ENCODE peak calls at places on chromosome 6, in nine cellular contexts. One of them, this sample, is unnamed.

GRCh38 chr6:148179786-148180185 is 162.9 kb upstream of the SASH1 start:
- DNase-seq in GM13976: peak; percentile 23
- DNase-seq in NB4: peak; percentile 12
- DNase-seq in brain microvascular endothelial cell: peak; percentile 45
- DNase-seq in cardiac fibroblast: peak; percentile 65
- DNase-seq in activated B cell treated with CpG ODN at 0.5 μM for 24 hours: no peak
- DNase-seq in heart right ventricle: no peak
- DNase-seq in CD4-positive, alpha-beta T cell: no peak
- DNase-seq in endothelial cell of umbilical vein: peak; percentile 84
- DNase-seq in this sample: no peak

GRCh38 chr6:14921878-14922277 is 324.0 kb upstream of the JARID2 start:
- DNase-seq in NB4: peak; percentile 98
- DNase-seq in cardiac fibroblast: no peak
- DNase-seq in activated B cell treated with CpG ODN at 0.5 μM for 24 hours: no peak
- DNase-seq in endothelial cell of umbilical vein: no peak
- DNase-seq in GM13976: no peak
- DNase-seq in heart right ventricle: no peak
- DNase-seq in CD4-positive, alpha-beta T cell: no peak
- DNase-seq in brain microvascular endothelial cell: no peak
- DNase-seq in this sample: no peak

GRCh38 chr6:47337519-47337918 is 27.8 kb upstream of the TNFRSF21 start:
- DNase-seq in GM13976: no peak
- DNase-seq in brain microvascular endothelial cell: no peak
- DNase-seq in NB4: no peak
- DNase-seq in cardiac fibroblast: no peak
- DNase-seq in endothelial cell of umbilical vein: no peak
- DNase-seq in CD4-positive, alpha-beta T cell: no peak
- DNase-seq in heart right ventricle: no peak
- DNase-seq in activated B cell treated with CpG ODN at 0.5 μM for 24 hours: no peak
- DNase-seq in this sample: no peak

GRCh38 chr6:21164768-21165326 is 428.7 kb upstream of the SOX4 start:
- DNase-seq in brain microvascular endothelial cell: peak; percentile 24
- DNase-seq in GM13976: peak; percentile 28
- DNase-seq in endothelial cell of umbilical vein: peak; percentile 66
- DNase-seq in NB4: peak; percentile 12
- DNase-seq in cardiac fibroblast: no peak
- DNase-seq in heart right ventricle: no peak
- DNase-seq in activated B cell treated with CpG ODN at 0.5 μM for 24 hours: no peak
- DNase-seq in CD4-positive, alpha-beta T cell: no peak
- DNase-seq in this sample: peak; percentile 28

GRCh38 chr6:157715766-157716171 is 107.3 kb upstream of the SNX9 start:
- DNase-seq in NB4: no peak
- DNase-seq in CD4-positive, alpha-beta T cell: no peak
- DNase-seq in cardiac fibroblast: peak; percentile 94
- DNase-seq in GM13976: no peak
- DNase-seq in brain microvascular endothelial cell: peak; percentile 68
- DNase-seq in activated B cell treated with CpG ODN at 0.5 μM for 24 hours: no peak
- DNase-seq in endothelial cell of umbilical vein: no peak
- DNase-seq in heart right ventricle: peak; percentile 61
- DNase-seq in this sample: no peak

GRCh38 chr6:99026135-99026534 is 78.4 kb upstream of the FBXL4 start:
- DNase-seq in NB4: peak; percentile 51
- DNase-seq in CD4-positive, alpha-beta T cell: no peak
- DNase-seq in GM13976: no peak
- DNase-seq in endothelial cell of umbilical vein: no peak
- DNase-seq in cardiac fibroblast: peak; percentile 40
- DNase-seq in heart right ventricle: no peak
- DNase-seq in activated B cell treated with CpG ODN at 0.5 μM for 24 hours: no peak
- DNase-seq in brain microvascular endothelial cell: no peak
- DNase-seq in this sample: no peak

GRCh38 chr6:105769987-105770386 is 316.1 kb upstream of the PRDM1 start:
- DNase-seq in NB4: no peak
- DNase-seq in endothelial cell of umbilical vein: no peak
- DNase-seq in cardiac fibroblast: peak; percentile 38
- DNase-seq in heart right ventricle: no peak
- DNase-seq in CD4-positive, alpha-beta T cell: no peak
- DNase-seq in activated B cell treated with CpG ODN at 0.5 μM for 24 hours: no peak
- DNase-seq in brain microvascular endothelial cell: peak; percentile 4
- DNase-seq in GM13976: no peak
- DNase-seq in this sample: no peak

GRCh38 chr6:5302995-5303622 is 41.8 kb downstream of the FARS2 start:
- DNase-seq in NB4: no peak
- DNase-seq in activated B cell treated with CpG ODN at 0.5 μM for 24 hours: peak; percentile 40
- DNase-seq in CD4-positive, alpha-beta T cell: peak; percentile 41
- DNase-seq in GM13976: peak; percentile 60
- DNase-seq in endothelial cell of umbilical vein: peak; percentile 18
- DNase-seq in cardiac fibroblast: peak; percentile 27
- DNase-seq in brain microvascular endothelial cell: no peak
- DNase-seq in heart right ventricle: peak; percentile 22
- DNase-seq in this sample: peak; percentile 48

GRCh38 chr6:168090706-168091105 is 11.7 kb upstream of the FRMD1 start:
- DNase-seq in NB4: no peak
- DNase-seq in brain microvascular endothelial cell: no peak
- DNase-seq in CD4-positive, alpha-beta T cell: no peak
- DNase-seq in heart right ventricle: no peak
- DNase-seq in activated B cell treated with CpG ODN at 0.5 μM for 24 hours: no peak
- DNase-seq in cardiac fibroblast: no peak
- DNase-seq in GM13976: no peak
- DNase-seq in endothelial cell of umbilical vein: no peak
- DNase-seq in this sample: no peak

GRCh38 chr6:29376003-29376402 is 912 bp upstream of the OR12D3 start:
- DNase-seq in cardiac fibroblast: peak; percentile 35
- DNase-seq in endothelial cell of umbilical vein: peak; percentile 14
- DNase-seq in brain microvascular endothelial cell: peak; percentile 9
- DNase-seq in CD4-positive, alpha-beta T cell: no peak
- DNase-seq in NB4: no peak
- DNase-seq in heart right ventricle: no peak
- DNase-seq in GM13976: peak; percentile 33
- DNase-seq in activated B cell treated with CpG ODN at 0.5 μM for 24 hours: no peak
- DNase-seq in this sample: peak; percentile 25

GRCh38 chr6:75501756-75502155 is 8.2 kb upstream of the FILIP1 start:
- DNase-seq in activated B cell treated with CpG ODN at 0.5 μM for 24 hours: no peak
- DNase-seq in brain microvascular endothelial cell: no peak
- DNase-seq in NB4: no peak
- DNase-seq in CD4-positive, alpha-beta T cell: no peak
- DNase-seq in heart right ventricle: no peak
- DNase-seq in endothelial cell of umbilical vein: peak; percentile 86
- DNase-seq in GM13976: no peak
- DNase-seq in cardiac fibroblast: no peak
- DNase-seq in this sample: no peak

GRCh38 chr6:11815231-11815630 is 36.6 kb upstream of the ADTRP start:
- DNase-seq in heart right ventricle: no peak
- DNase-seq in brain microvascular endothelial cell: peak; percentile 12
- DNase-seq in cardiac fibroblast: peak; percentile 55
- DNase-seq in NB4: no peak
- DNase-seq in CD4-positive, alpha-beta T cell: no peak
- DNase-seq in endothelial cell of umbilical vein: no peak
- DNase-seq in GM13976: no peak
- DNase-seq in activated B cell treated with CpG ODN at 0.5 μM for 24 hours: no peak
- DNase-seq in this sample: no peak

GRCh38 chr6:33288942-33289783 is at the start of the genes PFDN6 and WDR46:
- DNase-seq in NB4: peak; percentile 94
- DNase-seq in cardiac fibroblast: peak; percentile 93
- DNase-seq in heart right ventricle: peak; percentile 57
- DNase-seq in CD4-positive, alpha-beta T cell: peak; percentile 67
- DNase-seq in activated B cell treated with CpG ODN at 0.5 μM for 24 hours: peak; percentile 66
- DNase-seq in endothelial cell of umbilical vein: peak; percentile 96
- DNase-seq in GM13976: peak; percentile 94
- DNase-seq in brain microvascular endothelial cell: peak; percentile 87
- DNase-seq in this sample: peak; percentile 94

GRCh38 chr6:84350397-84350796 is 123.0 kb upstream of the CEP162 start:
- DNase-seq in brain microvascular endothelial cell: no peak
- DNase-seq in GM13976: no peak
- DNase-seq in CD4-positive, alpha-beta T cell: no peak
- DNase-seq in endothelial cell of umbilical vein: no peak
- DNase-seq in NB4: no peak
- DNase-seq in activated B cell treated with CpG ODN at 0.5 μM for 24 hours: no peak
- DNase-seq in cardiac fibroblast: no peak
- DNase-seq in heart right ventricle: no peak
- DNase-seq in this sample: no peak

GRCh38 chr6:149433901-149434300 is 33.8 kb downstream of the SUMO4 start:
- DNase-seq in CD4-positive, alpha-beta T cell: no peak
- DNase-seq in NB4: no peak
- DNase-seq in endothelial cell of umbilical vein: no peak
- DNase-seq in activated B cell treated with CpG ODN at 0.5 μM for 24 hours: no peak
- DNase-seq in brain microvascular endothelial cell: no peak
- DNase-seq in GM13976: no peak
- DNase-seq in cardiac fibroblast: no peak
- DNase-seq in heart right ventricle: no peak
- DNase-seq in this sample: no peak

GRCh38 chr6:11194399-11195274 is 37.8 kb downstream of the NEDD9 start:
- DNase-seq in brain microvascular endothelial cell: peak; percentile 90
- DNase-seq in GM13976: no peak
- DNase-seq in endothelial cell of umbilical vein: peak; percentile 91
- DNase-seq in cardiac fibroblast: peak; percentile 93
- DNase-seq in CD4-positive, alpha-beta T cell: no peak
- DNase-seq in heart right ventricle: no peak
- DNase-seq in NB4: no peak
- DNase-seq in activated B cell treated with CpG ODN at 0.5 μM for 24 hours: no peak
- DNase-seq in this sample: no peak

GRCh38 chr6:149965191-149966020 is 1.7 kb downstream of the ULBP1 start:
- DNase-seq in endothelial cell of umbilical vein: no peak
- DNase-seq in CD4-positive, alpha-beta T cell: no peak
- DNase-seq in cardiac fibroblast: no peak
- DNase-seq in GM13976: peak; percentile 47
- DNase-seq in NB4: no peak
- DNase-seq in brain microvascular endothelial cell: no peak
- DNase-seq in heart right ventricle: no peak
- DNase-seq in activated B cell treated with CpG ODN at 0.5 μM for 24 hours: no peak
- DNase-seq in this sample: peak; percentile 32

GRCh38 chr6:36962874-36963273 is 8.3 kb downstream of the PI16 start:
- DNase-seq in CD4-positive, alpha-beta T cell: peak; percentile 74
- DNase-seq in heart right ventricle: peak; percentile 72
- DNase-seq in activated B cell treated with CpG ODN at 0.5 μM for 24 hours: peak; percentile 74
- DNase-seq in endothelial cell of umbilical vein: no peak
- DNase-seq in cardiac fibroblast: peak; percentile 56
- DNase-seq in NB4: peak; percentile 94
- DNase-seq in GM13976: peak; percentile 91
- DNase-seq in brain microvascular endothelial cell: peak; percentile 51
- DNase-seq in this sample: peak; percentile 88

GRCh38 chr6:45160305-45160704 is 167.8 kb upstream of the RUNX2 start:
- DNase-seq in GM13976: no peak
- DNase-seq in cardiac fibroblast: no peak
- DNase-seq in NB4: no peak
- DNase-seq in activated B cell treated with CpG ODN at 0.5 μM for 24 hours: no peak
- DNase-seq in endothelial cell of umbilical vein: no peak
- DNase-seq in brain microvascular endothelial cell: no peak
- DNase-seq in CD4-positive, alpha-beta T cell: no peak
- DNase-seq in heart right ventricle: no peak
- DNase-seq in this sample: no peak
- TF ChIP-seq CTCF in GM13976: no peak
- TF ChIP-seq CTCF in cardiac fibroblast: no peak
- TF ChIP-seq CTCF in NB4: no peak
- TF ChIP-seq CTCF in activated B cell treated with CpG ODN at 0.5 μM for 24 hours: no peak
- TF ChIP-seq CTCF in endothelial cell of umbilical vein: no peak
- TF ChIP-seq CTCF in brain microvascular endothelial cell: no peak
- TF ChIP-seq CTCF in CD4-positive, alpha-beta T cell: no peak
- TF ChIP-seq CTCF in heart right ventricle: no peak
- TF ChIP-seq CTCF in this sample: no peak

GRCh38 chr6:31560697-31561058 is 11.4 kb upstream of the LTA start:
- DNase-seq in NB4: no peak
- DNase-seq in activated B cell treated with CpG ODN at 0.5 μM for 24 hours: no peak
- DNase-seq in CD4-positive, alpha-beta T cell: no peak
- DNase-seq in GM13976: no peak
- DNase-seq in heart right ventricle: no peak
- DNase-seq in cardiac fibroblast: no peak
- DNase-seq in endothelial cell of umbilical vein: no peak
- DNase-seq in brain microvascular endothelial cell: no peak
- DNase-seq in this sample: no peak
- TF ChIP-seq CTCF in NB4: no peak
- TF ChIP-seq CTCF in activated B cell treated with CpG ODN at 0.5 μM for 24 hours: no peak
- TF ChIP-seq CTCF in CD4-positive, alpha-beta T cell: no peak
- TF ChIP-seq CTCF in GM13976: no peak
- TF ChIP-seq CTCF in heart right ventricle: no peak
- TF ChIP-seq CTCF in cardiac fibroblast: no peak
- TF ChIP-seq CTCF in endothelial cell of umbilical vein: no peak
- TF ChIP-seq CTCF in brain microvascular endothelial cell: no peak
- TF ChIP-seq CTCF in this sample: no peak

GRCh38 chr6:142301421-142302391 is at the start of gene ADGRG6:
- DNase-seq in endothelial cell of umbilical vein: peak; percentile 72
- DNase-seq in brain microvascular endothelial cell: no peak
- DNase-seq in CD4-positive, alpha-beta T cell: peak; percentile 29
- DNase-seq in activated B cell treated with CpG ODN at 0.5 μM for 24 hours: peak; percentile 16
- DNase-seq in heart right ventricle: peak; percentile 30
- DNase-seq in NB4: no peak
- DNase-seq in GM13976: peak; percentile 57
- DNase-seq in cardiac fibroblast: peak; percentile 32
- DNase-seq in this sample: peak; percentile 43
- TF ChIP-seq CTCF in endothelial cell of umbilical vein: peak; percentile 9
- TF ChIP-seq CTCF in brain microvascular endothelial cell: no peak
- TF ChIP-seq CTCF in CD4-positive, alpha-beta T cell: no peak
- TF ChIP-seq CTCF in activated B cell treated with CpG ODN at 0.5 μM for 24 hours: no peak
- TF ChIP-seq CTCF in heart right ventricle: no peak
- TF ChIP-seq CTCF in NB4: no peak
- TF ChIP-seq CTCF in GM13976: no peak
- TF ChIP-seq CTCF in cardiac fibroblast: no peak
- TF ChIP-seq CTCF in this sample: no peak

GRCh38 chr6:17197607-17198006 is 83.6 kb upstream of the RBM24 start:
- DNase-seq in activated B cell treated with CpG ODN at 0.5 μM for 24 hours: no peak
- DNase-seq in endothelial cell of umbilical vein: no peak
- DNase-seq in cardiac fibroblast: no peak
- DNase-seq in heart right ventricle: no peak
- DNase-seq in CD4-positive, alpha-beta T cell: no peak
- DNase-seq in GM13976: no peak
- DNase-seq in brain microvascular endothelial cell: no peak
- DNase-seq in NB4: no peak
- DNase-seq in this sample: no peak

GRCh38 chr6:17204548-17204947 is 76.6 kb upstream of the RBM24 start:
- DNase-seq in heart right ventricle: no peak
- DNase-seq in GM13976: no peak
- DNase-seq in activated B cell treated with CpG ODN at 0.5 μM for 24 hours: no peak
- DNase-seq in CD4-positive, alpha-beta T cell: no peak
- DNase-seq in cardiac fibroblast: no peak
- DNase-seq in NB4: peak; percentile 29
- DNase-seq in brain microvascular endothelial cell: no peak
- DNase-seq in endothelial cell of umbilical vein: no peak
- DNase-seq in this sample: no peak

GRCh38 chr6:17202526-17202925 is 78.6 kb upstream of the RBM24 start:
- DNase-seq in brain microvascular endothelial cell: no peak
- DNase-seq in NB4: no peak
- DNase-seq in endothelial cell of umbilical vein: no peak
- DNase-seq in cardiac fibroblast: no peak
- DNase-seq in CD4-positive, alpha-beta T cell: no peak
- DNase-seq in GM13976: no peak
- DNase-seq in activated B cell treated with CpG ODN at 0.5 μM for 24 hours: no peak
- DNase-seq in heart right ventricle: no peak
- DNase-seq in this sample: no peak

GRCh38 chr6:17200395-17200794 is 80.8 kb upstream of the RBM24 start:
- DNase-seq in cardiac fibroblast: no peak
- DNase-seq in brain microvascular endothelial cell: no peak
- DNase-seq in CD4-positive, alpha-beta T cell: no peak
- DNase-seq in endothelial cell of umbilical vein: no peak
- DNase-seq in activated B cell treated with CpG ODN at 0.5 μM for 24 hours: no peak
- DNase-seq in GM13976: no peak
- DNase-seq in heart right ventricle: no peak
- DNase-seq in NB4: no peak
- DNase-seq in this sample: no peak
- TF ChIP-seq CTCF in cardiac fibroblast: peak; percentile 8
- TF ChIP-seq CTCF in brain microvascular endothelial cell: peak; percentile 41
- TF ChIP-seq CTCF in CD4-positive, alpha-beta T cell: no peak
- TF ChIP-seq CTCF in endothelial cell of umbilical vein: peak; percentile 9
- TF ChIP-seq CTCF in activated B cell treated with CpG ODN at 0.5 μM for 24 hours: no peak
- TF ChIP-seq CTCF in GM13976: no peak
- TF ChIP-seq CTCF in heart right ventricle: no peak
- TF ChIP-seq CTCF in NB4: no peak
- TF ChIP-seq CTCF in this sample: no peak

GRCh38 chr6:153215242-153215641 is 84.2 kb upstream of the RGS17 start:
- DNase-seq in NB4: no peak
- DNase-seq in GM13976: no peak
- DNase-seq in brain microvascular endothelial cell: no peak
- DNase-seq in CD4-positive, alpha-beta T cell: no peak
- DNase-seq in cardiac fibroblast: peak; percentile 46
- DNase-seq in activated B cell treated with CpG ODN at 0.5 μM for 24 hours: no peak
- DNase-seq in endothelial cell of umbilical vein: no peak
- DNase-seq in heart right ventricle: no peak
- DNase-seq in this sample: no peak
- TF ChIP-seq CTCF in NB4: no peak
- TF ChIP-seq CTCF in GM13976: no peak
- TF ChIP-seq CTCF in brain microvascular endothelial cell: no peak
- TF ChIP-seq CTCF in CD4-positive, alpha-beta T cell: no peak
- TF ChIP-seq CTCF in cardiac fibroblast: peak; percentile 7
- TF ChIP-seq CTCF in activated B cell treated with CpG ODN at 0.5 μM for 24 hours: no peak
- TF ChIP-seq CTCF in endothelial cell of umbilical vein: no peak
- TF ChIP-seq CTCF in heart right ventricle: no peak
- TF ChIP-seq CTCF in this sample: no peak

This sample was measured in GM13977.